ENCODE peak calls at places on chromosomes 12 and 14, in four cellular contexts. A, O, V and Q are unnamed samples.

GRCh38 chr12:121400332-121401139 is 618 bp downstream of the RNF34 start:
- DNase-seq in A (peak; percentile 38), O (no peak), V (peak; percentile 30), Q (peak; percentile 56)

GRCh38 chr14:39291739-39292138 is 58.0 kb downstream of the MIA2 start:
- DNase-seq in A (no peak), O (no peak), V (no peak), Q (no peak)

GRCh38 chr14:105882626-105883025 is 356.2 kb downstream of the TMEM121 start:
- DNase-seq in A (no peak), O (no peak), V (no peak), Q (peak; percentile 2)

GRCh38 chr12:56631790-56632700 is 1.9 kb upstream of the BAZ2A start:
- DNase-seq in A (peak; percentile 48), O (peak; percentile 46), V (peak; percentile 86), Q (peak; percentile 67)

GRCh38 chr12:2288001-2288400 is 235.2 kb downstream of the CACNA1C start:
- DNase-seq in A (no peak), O (no peak), V (no peak), Q (no peak)

GRCh38 chr12:131371580-131372475 is 339.1 kb upstream of the SFSWAP start:
- DNase-seq in A (no peak), O (no peak), V (no peak), Q (no peak)

GRCh38 chr14:104550849-104551728 is 28.5 kb upstream of the C14orf180 start:
- DNase-seq in A (no peak), O (peak; percentile 22), V (no peak), Q (peak; percentile 10)

GRCh38 chr12:43482311-43483085 is 69.5 kb downstream of the ADAMTS20 start:
- DNase-seq in A (no peak), O (no peak), V (no peak), Q (no peak)

GRCh38 chr14:76926521-76927251 is 100.5 kb downstream of the LRRC74A start:
- DNase-seq in A (no peak), O (no peak), V (no peak), Q (peak; percentile 58)

GRCh38 chr14:24233538-24233866 is 773 bp downstream of the GMPR2 start:
- DNase-seq in A (no peak), O (no peak), V (no peak), Q (no peak)

GRCh38 chr14:35533357-35534129 is 421 bp upstream of the INSM2 start:
- DNase-seq in A (peak; percentile 84), O (peak; percentile 46), V (peak; percentile 43), Q (peak; percentile 100)

GRCh38 chr12:113467514-113468364 is 3.9 kb downstream of the LHX5 start:
- DNase-seq in A (no peak), O (no peak), V (no peak), Q (no peak)

GRCh38 chr12:120763250-120763649 is 37.6 kb downstream of the ACADS start:
- DNase-seq in A (no peak), O (no peak), V (no peak), Q (no peak)

GRCh38 chr14:76314521-76314951 is 61.4 kb upstream of the ESRRB start:
- DNase-seq in A (no peak), O (no peak), V (no peak), Q (no peak)

GRCh38 chr14:55303646-55304277 is 32.5 kb downstream of the FBXO34 start:
- DNase-seq in A (no peak), O (no peak), V (no peak), Q (no peak)

GRCh38 chr14:101131451-101131916 is 228.0 kb upstream of the RTL1 start:
- DNase-seq in A (no peak), O (no peak), V (no peak), Q (no peak)

GRCh38 chr14:102626530-102626929 is 34.1 kb downstream of the RCOR1 start:
- DNase-seq in A (no peak), O (no peak), V (no peak), Q (no peak)

GRCh38 chr12:40691913-40692616 is at the start of gene CNTN1:
- DNase-seq in A (peak; percentile 95), O (peak; percentile 68), V (no peak), Q (peak; percentile 88)

GRCh38 chr14:86601813-86602212 is 1071.9 kb downstream of the FLRT2 start:
- DNase-seq in A (no peak), O (no peak), V (no peak), Q (no peak)

GRCh38 chr12:3976351-3976938 is 103.2 kb upstream of the PARP11 start:
- DNase-seq in A (no peak), O (no peak), V (no peak), Q (no peak)

GRCh38 chr12:4555804-4556203 is 6.2 kb upstream of the DYRK4 start:
- DNase-seq in A (no peak), O (no peak), V (no peak), Q (no peak)